ENCODE peak calls at places on chromosomes 4 and X, in five cellular contexts. R is GM12864, X is progenitor cell of endocrine pancreas, N is nephron progenitor cell, J is PC-3. Y is an unnamed sample.

GRCh38 chr4:8391972-8392371 is 48.6 kb downstream of the ACOX3 start:
- DNase-seq in J (peak; percentile 77), X (no peak), N (no peak), R (peak; percentile 67), Y (peak; percentile 68)

GRCh38 chrX:54288277-54288676 is 69.6 kb downstream of the WNK3 start:
- DNase-seq in J (no peak), X (no peak), N (no peak), R (no peak), Y (no peak)

GRCh38 chr4:121728798-121729226 is 32.0 kb upstream of the ANXA5 start:
- DNase-seq in J (peak; percentile 86), X (no peak), R (no peak), N (no peak), Y (no peak)

GRCh38 chr4:71239365-71239764 is 99.5 kb upstream of the SLC4A4 start:
- DNase-seq in R (no peak), J (peak; percentile 75), N (no peak), X (no peak), Y (no peak)

GRCh38 chr4:2850966-2851782 is 7.5 kb downstream of the ADD1 start:
- DNase-seq in J (no peak), X (no peak), N (no peak), R (no peak), Y (no peak)

GRCh38 chrX:17376381-17377046 is 1.5 kb downstream of the NHS start:
- DNase-seq in N (peak; percentile 43), J (peak; percentile 34), R (no peak), X (no peak), Y (no peak)

GRCh38 chr4:157655101-157655818 is 434.7 kb downstream of the GRIA2 start:
- DNase-seq in N (no peak), X (no peak), J (no peak), R (no peak), Y (no peak)

GRCh38 chr4:120753854-120754253 is 168.7 kb downstream of the PRDM5 start:
- DNase-seq in N (no peak), R (no peak), J (no peak), X (no peak), Y (no peak)

GRCh38 chr4:82713856-82714255 is 84.7 kb downstream of the SCD5 start:
- DNase-seq in N (no peak), J (no peak), X (no peak), R (no peak), Y (no peak)

GRCh38 chrX:47138171-47138570 is 6.3 kb downstream of the NDUFB11 start:
- DNase-seq in X (no peak), R (no peak), N (no peak), J (no peak), Y (no peak)

GRCh38 chr4:17447675-17448298 is 64.1 kb downstream of the QDPR start:
- DNase-seq in R (peak; percentile 51), N (peak; percentile 59), X (peak; percentile 26), J (peak; percentile 74), Y (peak; percentile 66)

GRCh38 chr4:81621490-81621889 is 149.8 kb upstream of the RASGEF1B start:
- DNase-seq in N (no peak), J (no peak), X (no peak), R (no peak), Y (no peak)

GRCh38 chrX:50483283-50483682 is 12.7 kb upstream of the DGKK start:
- DNase-seq in N (no peak), R (no peak), X (no peak), J (no peak), Y (no peak)

GRCh38 chrX:475926-476723 is 89.4 kb upstream of the PPP2R3B start:
- DNase-seq in X (no peak), N (no peak), R (no peak), J (peak; percentile 4), Y (no peak)

GRCh38 chr4:148787831-148788477 is 345.7 kb upstream of the NR3C2 start:
- DNase-seq in J (peak; percentile 48), N (no peak), X (no peak), R (no peak), Y (no peak)

GRCh38 chrX:5876984-5877655 is 351.5 kb downstream of the NLGN4X start:
- DNase-seq in J (peak; percentile 47), R (no peak), N (peak; percentile 51), X (peak; percentile 21), Y (no peak)

GRCh38 chr4:114692958-114693357 is 94.4 kb downstream of the UGT8 start:
- DNase-seq in N (no peak), J (no peak), R (no peak), X (no peak), Y (no peak)

GRCh38 chr4:158254328-158254727 is 44.0 kb downstream of the TMEM144 start:
- DNase-seq in J (no peak), X (no peak), R (no peak), N (no peak), Y (no peak)

GRCh38 chr4:35963383-35963782 is 280.9 kb downstream of the ARAP2 start:
- DNase-seq in J (no peak), R (no peak), X (no peak), N (no peak), Y (no peak)

GRCh38 chrX:19836337-19836736 is 51.1 kb downstream of the SH3KBP1 start:
- DNase-seq in R (no peak), J (no peak), N (no peak), X (no peak), Y (no peak)

GRCh38 chr4:113636877-113637276 is 124.7 kb downstream of the CAMK2D start:
- DNase-seq in N (no peak), R (no peak), X (no peak), J (peak; percentile 88), Y (no peak)

GRCh38 chr4:45453258-45453841 is 670.5 kb downstream of the GABRG1 start:
- DNase-seq in X (no peak), R (no peak), J (peak; percentile 55), N (peak; percentile 17), Y (peak; percentile 36)

GRCh38 chr4:78864405-78865024 is 74.7 kb downstream of the PAQR3 start:
- DNase-seq in R (peak; percentile 71), N (peak; percentile 23), X (no peak), J (peak; percentile 78), Y (peak; percentile 18)

GRCh38 chrX:17595456-17596035 is 141.7 kb upstream of the SCML1 start:
- DNase-seq in R (no peak), N (no peak), J (peak; percentile 85), X (no peak), Y (no peak)

GRCh38 chr4:14249226-14249625 is 621.7 kb upstream of the BOD1L1 start:
- DNase-seq in X (no peak), R (no peak), J (no peak), N (no peak), Y (no peak)

GRCh38 chr4:14254806-14255445 is 627.4 kb upstream of the BOD1L1 start:
- DNase-seq in X (no peak), N (no peak), J (no peak), R (no peak), Y (no peak)

GRCh38 chr4:14259926-14260325 is 632.4 kb upstream of the BOD1L1 start:
- DNase-seq in N (no peak), X (no peak), R (no peak), J (no peak), Y (no peak)

GRCh38 chr4:14257903-14258302 is 630.4 kb upstream of the BOD1L1 start:
- DNase-seq in J (no peak), X (no peak), R (no peak), N (no peak), Y (no peak)

GRCh38 chr4:14254252-14254651 is 626.7 kb upstream of the BOD1L1 start:
- DNase-seq in N (peak; percentile 34), R (no peak), X (peak; percentile 10), J (peak; percentile 69), Y (peak; percentile 3)
- TF ChIP-seq CTCF in N (peak; percentile 44), R (peak; percentile 66), X (peak; percentile 62), J (peak; percentile 63), Y (peak; percentile 8)

GRCh38 chr4:182273191-182273935 is 30.2 kb downstream of the TENM3 start:
- DNase-seq in X (no peak), J (no peak), N (no peak), R (no peak), Y (no peak)

GRCh38 chr4:182267048-182267447 is 23.8 kb downstream of the TENM3 start:
- DNase-seq in J (no peak), X (no peak), R (no peak), N (no peak), Y (no peak)

GRCh38 chr4:182276214-182277109 is 33.3 kb downstream of the TENM3 start:
- DNase-seq in J (no peak), N (no peak), R (no peak), X (no peak), Y (no peak)

GRCh38 chr4:182268966-182269365 is 25.8 kb downstream of the TENM3 start:
- DNase-seq in J (no peak), R (no peak), X (no peak), N (no peak), Y (no peak)

DNA sequence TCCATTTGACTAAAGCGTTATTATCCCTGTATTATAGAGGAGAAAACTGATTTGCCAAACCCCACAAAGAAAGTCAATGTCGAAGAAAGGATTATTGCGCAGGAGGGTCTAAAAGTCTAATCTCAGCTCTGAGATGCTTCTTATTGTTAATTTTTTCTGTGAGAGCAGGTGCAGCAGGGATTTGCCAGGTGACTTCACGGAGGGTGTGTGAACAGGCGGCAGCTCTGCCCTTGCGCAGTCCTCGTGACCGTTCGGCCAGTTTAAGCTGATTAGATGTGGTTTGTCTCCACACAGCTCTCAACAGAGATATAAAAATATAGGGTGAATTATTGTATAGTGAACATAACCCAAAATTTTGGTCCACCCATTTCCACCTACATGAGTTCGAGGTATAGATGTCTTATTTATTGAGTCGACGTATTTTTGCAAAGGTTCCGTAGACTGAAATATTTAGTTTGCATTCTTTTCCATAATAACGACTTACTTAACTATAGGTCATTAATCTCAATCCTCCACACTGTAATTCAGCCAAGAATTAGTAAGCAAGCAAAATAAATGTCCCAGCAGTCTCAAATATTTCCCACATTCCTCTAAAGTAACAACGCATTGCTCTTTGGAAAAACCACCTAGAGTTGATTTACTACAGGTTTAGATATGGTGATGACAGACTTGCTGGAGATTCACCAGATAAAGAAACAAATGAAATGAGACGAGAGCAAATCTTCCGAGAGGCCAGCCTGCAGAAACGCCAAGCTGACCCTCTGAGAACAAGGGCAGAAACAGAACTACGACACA is 28.7 kb downstream of the TENM3 start:
- DNase-seq in N (no peak), R (no peak), X (no peak), J (no peak), Y (no peak)
- TF ChIP-seq CTCF in N (no peak), R (no peak), X (no peak), J (no peak), Y (no peak)

DNA sequence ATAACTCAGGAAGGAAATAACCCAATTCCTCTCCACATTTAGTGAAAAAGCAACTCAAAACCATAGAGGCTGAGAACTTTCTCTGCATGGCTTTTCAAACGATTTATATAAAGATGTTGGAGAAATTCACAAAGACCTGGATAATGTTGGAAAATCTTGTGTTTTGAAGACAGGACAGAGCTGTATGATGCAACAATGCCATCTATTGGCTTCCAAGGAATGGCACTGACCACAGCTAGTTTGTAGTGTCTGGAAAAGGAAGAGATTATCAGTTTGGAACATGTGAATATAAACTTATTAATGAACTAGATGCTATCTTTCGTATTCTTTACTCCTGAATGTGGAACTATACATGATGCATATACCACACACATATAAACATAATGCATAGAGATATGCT is 503.6 kb downstream of the IL1RAPL1 start:
- DNase-seq in R (no peak), N (no peak), J (peak; percentile 21), X (no peak), Y (no peak)
- TF ChIP-seq CTCF in R (no peak), N (peak; percentile 55), J (peak; percentile 65), X (peak; percentile 65), Y (no peak)

DNA sequence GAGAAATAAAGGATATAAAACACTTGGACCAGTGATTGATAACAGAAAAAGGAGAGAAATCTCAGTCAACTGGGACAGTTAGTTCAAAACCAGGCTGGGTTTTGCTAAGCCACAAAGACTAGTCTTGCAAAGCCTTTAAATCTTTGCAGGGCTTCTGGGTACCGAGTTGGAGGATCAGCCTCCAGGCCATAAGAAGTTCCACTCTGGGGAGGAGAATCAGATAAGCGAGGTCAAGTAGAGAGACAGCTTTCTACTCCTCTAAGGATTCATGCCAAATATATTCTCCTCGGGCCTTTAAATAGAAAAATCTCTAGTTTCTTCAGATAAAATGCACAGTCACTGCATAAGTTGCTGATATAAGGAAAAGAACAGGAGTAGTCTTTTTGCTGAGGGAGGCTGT is 92.7 kb downstream of the MFAP3L start:
- DNase-seq in R (no peak), J (no peak), X (no peak), N (no peak), Y (no peak)
- TF ChIP-seq CTCF in R (no peak), J (no peak), X (no peak), N (no peak), Y (no peak)